ENCODE peak calls at places on chromosome 22, in nine cellular contexts. Y is upper lobe of right lung, E is osteocyte, O is thyroid gland, H is fibroblast of lung, I is GM23338, W is Calu3, X is HFFc6, A is AG09309. K is an unnamed sample.
A peak's percentile ranks its signal among the peaks of the same experiment; 100 is the strongest.

GRCh38 chr22:26922804-26923203 is 265.4 kb downstream of the MIAT start:
- DNase-seq in Y (no peak), E (no peak), O (peak; percentile 12), H (no peak), I (peak; percentile 83), W (peak; percentile 32), X (no peak), A (no peak), K (no peak)

GRCh38 chr22:29443452-29443851 is 5.1 kb downstream of the RFPL1 start:
- DNase-seq in Y (no peak), E (no peak), O (no peak), H (no peak), I (peak; percentile 19), W (no peak), X (no peak), A (no peak), K (no peak)

GRCh38 chr22:31286360-31287255 is 5.7 kb downstream of the PIK3IP1 start:
- DNase-seq in Y (no peak), E (no peak), O (no peak), H (no peak), I (no peak), W (no peak), X (no peak), A (no peak), K (no peak)

GRCh38 chr22:36787594-36787993 is 11.7 kb upstream of the IFT27 start:
- DNase-seq in Y (no peak), E (no peak), O (no peak), H (no peak), I (no peak), W (no peak), X (no peak), A (no peak), K (no peak)

GRCh38 chr22:20000246-20001081 is 16.2 kb downstream of the ARVCF start:
- DNase-seq in Y (no peak), E (no peak), O (peak; percentile 81), H (no peak), I (peak; percentile 30), W (no peak), X (no peak), A (no peak), K (no peak)

GRCh38 chr22:48605856-48606255 is 1221.8 kb downstream of the BRD1 start:
- DNase-seq in Y (no peak), E (no peak), O (no peak), H (no peak), I (no peak), W (no peak), X (no peak), A (no peak), K (no peak)

GRCh38 chr22:33859311-33859710 is 61.0 kb downstream of the LARGE1 start:
- DNase-seq in Y (no peak), E (no peak), O (no peak), H (no peak), I (no peak), W (no peak), X (no peak), A (no peak), K (no peak)

GRCh38 chr22:17368727-17369552 is at the start of gene CECR2:
- DNase-seq in Y (peak; percentile 86), E (no peak), O (peak; percentile 84), H (peak; percentile 10), I (peak; percentile 85), W (no peak), X (no peak), A (no peak), K (no peak)

GRCh38 chr22:41078975-41079374 is 13.4 kb upstream of the EP300 start:
- DNase-seq in Y (no peak), E (no peak), O (no peak), H (no peak), I (no peak), W (no peak), X (no peak), A (no peak), K (no peak)

GRCh38 chr22:48758021-48758561 is 1069.6 kb downstream of the BRD1 start:
- DNase-seq in Y (peak; percentile 37), E (peak; percentile 79), O (no peak), H (no peak), I (no peak), W (no peak), X (no peak), A (no peak), K (no peak)

GRCh38 chr22:37234736-37235711 is 9.0 kb downstream of the RAC2 start:
- DNase-seq in Y (no peak), E (no peak), O (no peak), H (no peak), I (no peak), W (no peak), X (no peak), A (no peak), K (no peak)

GRCh38 chr22:45322873-45323525 is 13.3 kb downstream of the FAM118A start:
- DNase-seq in Y (no peak), E (no peak), O (no peak), H (no peak), I (no peak), W (no peak), X (no peak), A (no peak), K (no peak)

GRCh38 chr22:43658823-43659222 is 153.3 kb downstream of the EFCAB6 start:
- DNase-seq in Y (no peak), E (peak; percentile 73), O (no peak), H (no peak), I (peak; percentile 67), W (no peak), X (no peak), A (no peak), K (no peak)

GRCh38 chr22:37472418-37473006 is 13.7 kb downstream of the MFNG start:
- DNase-seq in Y (no peak), E (no peak), O (no peak), H (no peak), I (peak; percentile 81), W (peak; percentile 77), X (no peak), A (no peak), K (peak; percentile 55)

GRCh38 chr22:22093743-22094142 is 111.2 kb upstream of the TOP3B start:
- DNase-seq in Y (no peak), E (no peak), O (no peak), H (no peak), I (no peak), W (no peak), X (no peak), A (no peak), K (no peak)
- TF ChIP-seq CTCF in Y (no peak), E (no peak), O (no peak), H (no peak), I (no peak), W (no peak), X (no peak), A (no peak), K (no peak)

DNA sequence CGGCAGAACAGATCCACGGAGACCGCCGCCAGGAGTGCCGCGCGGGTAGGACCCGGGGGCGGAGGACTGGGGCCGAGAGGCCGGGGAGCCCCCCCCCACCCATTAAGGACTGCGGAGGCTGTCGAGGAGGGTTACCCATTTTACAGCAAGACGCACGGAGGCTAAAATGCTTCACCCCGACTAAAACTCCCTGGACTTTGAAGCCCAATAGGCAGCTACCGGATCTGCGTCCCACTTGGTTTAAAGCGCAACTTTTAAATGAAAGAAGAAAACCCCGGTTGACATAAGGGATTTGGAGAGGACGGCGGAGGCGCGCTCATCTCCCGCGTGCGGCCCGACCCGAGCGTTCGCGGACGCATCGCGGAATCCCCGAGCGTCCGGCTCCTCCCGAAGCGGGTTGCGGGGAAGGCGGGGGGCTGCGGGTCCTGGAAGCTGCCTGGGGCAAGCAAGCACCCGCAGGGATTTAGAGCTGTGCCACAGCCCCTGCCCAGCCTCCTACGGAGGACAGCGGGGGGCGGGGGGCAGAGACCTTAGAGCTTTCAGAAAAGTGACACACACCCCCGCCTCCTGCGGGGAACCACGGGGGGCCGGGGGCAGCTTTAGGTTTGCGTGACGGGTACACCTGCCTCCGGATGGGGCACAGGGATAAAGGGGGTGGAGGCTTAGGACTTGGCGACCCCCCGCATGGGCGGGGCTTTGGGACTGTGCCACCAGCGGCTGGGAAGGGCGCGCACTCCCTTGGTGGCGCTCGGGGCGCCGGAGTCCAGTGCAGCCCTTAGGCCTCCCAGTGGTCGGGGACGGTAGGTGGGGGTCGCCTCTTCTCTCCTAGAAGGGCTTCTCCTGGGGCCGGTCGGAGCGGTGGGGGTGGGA is 761 bp upstream of the CELSR1 start:
- DNase-seq in Y (peak; percentile 83), E (no peak), O (no peak), H (peak; percentile 65), I (peak; percentile 70), W (peak; percentile 59), X (peak; percentile 32), A (no peak), K (no peak)
- TF ChIP-seq CTCF in Y (peak; percentile 22), E (peak; percentile 34), O (peak; percentile 40), H (no peak), I (no peak), W (no peak), X (peak; percentile 59), A (peak; percentile 23), K (no peak)

GRCh38 chr22:49861642-49862407 is 8.2 kb downstream of the ZBED4 start:
- DNase-seq in Y (peak; percentile 40), E (no peak), O (no peak), H (no peak), I (no peak), W (no peak), X (no peak), A (no peak), K (no peak)
- TF ChIP-seq CTCF in Y (no peak), E (no peak), O (no peak), H (no peak), I (peak; percentile 26), W (no peak), X (no peak), A (no peak), K (no peak)

GRCh38 chr22:32776397-32776796 is 25.1 kb upstream of the TIMP3 start:
- DNase-seq in Y (no peak), E (no peak), O (no peak), H (no peak), I (no peak), W (no peak), X (no peak), A (no peak), K (no peak)

GRCh38 chr22:32777997-32778396 is 23.5 kb upstream of the TIMP3 start:
- DNase-seq in Y (no peak), E (no peak), O (no peak), H (no peak), I (no peak), W (no peak), X (no peak), A (no peak), K (no peak)

GRCh38 chr22:32771761-32772160 is 29.7 kb upstream of the TIMP3 start:
- DNase-seq in Y (no peak), E (no peak), O (no peak), H (no peak), I (no peak), W (no peak), X (no peak), A (no peak), K (no peak)

GRCh38 chr22:32776800-32777199 is 24.7 kb upstream of the TIMP3 start:
- DNase-seq in Y (no peak), E (no peak), O (no peak), H (no peak), I (no peak), W (no peak), X (no peak), A (no peak), K (no peak)

DNA sequence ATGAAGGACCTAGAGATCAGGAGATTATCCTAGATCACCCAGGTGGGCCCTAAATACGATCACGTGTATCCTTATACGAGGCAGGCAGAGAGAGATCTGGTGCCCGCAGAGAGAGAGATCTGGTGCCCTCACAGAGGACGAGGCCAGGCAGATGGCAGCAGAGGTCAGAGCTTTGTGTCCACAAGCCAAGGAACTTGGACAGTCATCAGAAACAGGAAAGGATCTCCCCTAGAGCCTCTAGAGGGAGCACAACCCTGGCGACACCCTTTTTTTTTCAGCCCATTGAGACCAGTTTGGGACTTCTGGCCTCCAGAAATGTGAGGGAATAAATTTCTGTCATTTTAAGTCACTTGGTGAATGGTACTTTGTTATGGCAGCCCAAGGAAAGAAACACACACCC is 25.5 kb upstream of the TIMP3 start:
- DNase-seq in Y (no peak), E (no peak), O (no peak), H (no peak), I (peak; percentile 47), W (no peak), X (no peak), A (no peak), K (no peak)
- TF ChIP-seq CTCF in Y (peak; percentile 26), E (peak; percentile 32), O (no peak), H (peak; percentile 53), I (peak; percentile 61), W (peak; percentile 23), X (peak; percentile 70), A (peak; percentile 28), K (peak; percentile 5)

K was measured in GM10248.